ENCODE peak calls at places on chromosomes 5 and 9, in four cellular contexts. One of them, this sample, is unnamed.

GRCh38 chr5:135456238-135457099 is 4.3 kb upstream of the TIFAB start:
- DNase-seq in iPS-NIHi11: no peak
- DNase-seq in ACHN: no peak
- DNase-seq in NCI-H1092: no peak
- DNase-seq in this sample: peak; percentile 84

GRCh38 chr5:131259326-131259725 is 4.5 kb upstream of the CDC42SE2 start:
- DNase-seq in NCI-H1092: no peak
- DNase-seq in iPS-NIHi11: no peak
- DNase-seq in ACHN: no peak
- DNase-seq in this sample: no peak

GRCh38 chr5:95993776-95994175 is 32.1 kb upstream of the ELL2 start:
- DNase-seq in iPS-NIHi11: no peak
- DNase-seq in NCI-H1092: no peak
- DNase-seq in ACHN: no peak
- DNase-seq in this sample: no peak

GRCh38 chr5:6554812-6555211 is 78.0 kb downstream of the NSUN2 start:
- DNase-seq in iPS-NIHi11: no peak
- DNase-seq in NCI-H1092: no peak
- DNase-seq in ACHN: no peak
- DNase-seq in this sample: no peak

GRCh38 chr9:76365028-76365427 is 29.2 kb downstream of the RFK start:
- DNase-seq in iPS-NIHi11: peak; percentile 26
- DNase-seq in ACHN: peak; percentile 89
- DNase-seq in NCI-H1092: no peak
- DNase-seq in this sample: peak; percentile 86

GRCh38 chr5:159854916-159855315 is 61.4 kb upstream of the ADRA1B start:
- DNase-seq in iPS-NIHi11: no peak
- DNase-seq in ACHN: peak; percentile 33
- DNase-seq in NCI-H1092: no peak
- DNase-seq in this sample: peak; percentile 8

GRCh38 chr5:68612972-68613371 is 397.4 kb downstream of the PIK3R1 start:
- DNase-seq in ACHN: no peak
- DNase-seq in NCI-H1092: no peak
- DNase-seq in iPS-NIHi11: no peak
- DNase-seq in this sample: no peak

GRCh38 chr5:31638286-31638685 is 645 bp upstream of the PDZD2 start:
- DNase-seq in ACHN: no peak
- DNase-seq in iPS-NIHi11: no peak
- DNase-seq in NCI-H1092: no peak
- DNase-seq in this sample: no peak

GRCh38 chr5:8907168-8907868 is 638.6 kb downstream of the SEMA5A start:
- DNase-seq in ACHN: no peak
- DNase-seq in NCI-H1092: no peak
- DNase-seq in iPS-NIHi11: no peak
- DNase-seq in this sample: peak; percentile 99

GRCh38 chr5:120405923-120406322 is 58.2 kb upstream of the PRR16 start:
- DNase-seq in ACHN: peak; percentile 12
- DNase-seq in iPS-NIHi11: no peak
- DNase-seq in NCI-H1092: no peak
- DNase-seq in this sample: peak; percentile 76

GRCh38 chr5:40781843-40782409 is 16.2 kb downstream of the PRKAA1 start:
- DNase-seq in iPS-NIHi11: no peak
- DNase-seq in ACHN: no peak
- DNase-seq in NCI-H1092: no peak
- DNase-seq in this sample: no peak

GRCh38 chr5:68171101-68171558 is 44.4 kb upstream of the PIK3R1 start:
- DNase-seq in NCI-H1092: no peak
- DNase-seq in iPS-NIHi11: no peak
- DNase-seq in ACHN: no peak
- DNase-seq in this sample: no peak

GRCh38 chr5:122704247-122705036 is 70.4 kb upstream of the SNX2 start:
- DNase-seq in iPS-NIHi11: peak; percentile 24
- DNase-seq in ACHN: peak; percentile 49
- DNase-seq in NCI-H1092: no peak
- DNase-seq in this sample: peak; percentile 38

GRCh38 chr9:80665479-80665878 is 1023.9 kb downstream of the TLE1 start:
- DNase-seq in NCI-H1092: no peak
- DNase-seq in iPS-NIHi11: no peak
- DNase-seq in ACHN: no peak
- DNase-seq in this sample: no peak

GRCh38 chr5:24819841-24820240 is 175.1 kb upstream of the CDH10 start:
- DNase-seq in NCI-H1092: no peak
- DNase-seq in ACHN: no peak
- DNase-seq in iPS-NIHi11: no peak
- DNase-seq in this sample: no peak

GRCh38 chr5:17365326-17365725 is 132.7 kb upstream of the TAF11L2 start:
- DNase-seq in iPS-NIHi11: no peak
- DNase-seq in ACHN: no peak
- DNase-seq in NCI-H1092: no peak
- DNase-seq in this sample: no peak

GRCh38 chr5:174311121-174311520 is 265.6 kb downstream of the NSG2 start:
- DNase-seq in NCI-H1092: no peak
- DNase-seq in iPS-NIHi11: no peak
- DNase-seq in ACHN: no peak
- DNase-seq in this sample: no peak

GRCh38 chr5:160656961-160657570 is 194.9 kb downstream of the ATP10B start:
- DNase-seq in NCI-H1092: no peak
- DNase-seq in iPS-NIHi11: peak; percentile 20
- DNase-seq in ACHN: no peak
- DNase-seq in this sample: no peak

GRCh38 chr9:83401328-83401895 is 136.8 kb downstream of the FRMD3 start:
- DNase-seq in iPS-NIHi11: no peak
- DNase-seq in ACHN: no peak
- DNase-seq in NCI-H1092: no peak
- DNase-seq in this sample: no peak

GRCh38 chr9:35686222-35687203 is 3.2 kb downstream of the TPM2 start:
- DNase-seq in iPS-NIHi11: no peak
- DNase-seq in NCI-H1092: no peak
- DNase-seq in ACHN: no peak
- DNase-seq in this sample: no peak

GRCh38 chr9:89850633-89851325 is 246.0 kb downstream of the GADD45G start:
- DNase-seq in iPS-NIHi11: no peak
- DNase-seq in ACHN: no peak
- DNase-seq in NCI-H1092: no peak
- DNase-seq in this sample: no peak

GRCh38 chr9:73871636-73872035 is 625.5 kb upstream of the RORB start:
- DNase-seq in iPS-NIHi11: no peak
- DNase-seq in NCI-H1092: no peak
- DNase-seq in ACHN: no peak
- DNase-seq in this sample: peak; percentile 92

GRCh38 chr5:58025825-58026224 is 434.1 kb downstream of the PLK2 start:
- DNase-seq in NCI-H1092: no peak
- DNase-seq in iPS-NIHi11: no peak
- DNase-seq in ACHN: no peak
- DNase-seq in this sample: no peak

GRCh38 chr9:93058357-93059096 is at the start of gene SUSD3:
- DNase-seq in iPS-NIHi11: peak; percentile 98
- DNase-seq in NCI-H1092: no peak
- DNase-seq in ACHN: no peak
- DNase-seq in this sample: no peak

GRCh38 chr5:88770290-88771257 is 112.4 kb downstream of the MEF2C start:
- DNase-seq in iPS-NIHi11: no peak
- DNase-seq in ACHN: no peak
- DNase-seq in NCI-H1092: no peak
- DNase-seq in this sample: no peak

GRCh38 chr5:171908638-171909037 is 97.8 kb downstream of the FBXW11 start:
- DNase-seq in iPS-NIHi11: no peak
- DNase-seq in ACHN: no peak
- DNase-seq in NCI-H1092: no peak
- DNase-seq in this sample: no peak

GRCh38 chr5:72619251-72619650 is 112.0 kb upstream of the ZNF366 start:
- DNase-seq in iPS-NIHi11: peak; percentile 33
- DNase-seq in NCI-H1092: no peak
- DNase-seq in ACHN: no peak
- DNase-seq in this sample: no peak

GRCh38 chr5:135051399-135051798 is 17.4 kb upstream of the PITX1 start:
- DNase-seq in ACHN: no peak
- DNase-seq in iPS-NIHi11: no peak
- DNase-seq in NCI-H1092: no peak
- DNase-seq in this sample: no peak

GRCh38 chr9:121641228-121641611 is 10.2 kb upstream of the DAB2IP start:
- DNase-seq in ACHN: no peak
- DNase-seq in NCI-H1092: no peak
- DNase-seq in iPS-NIHi11: no peak
- DNase-seq in this sample: no peak

GRCh38 chr5:55601209-55601618 is 66.5 kb upstream of the PLPP1 start:
- DNase-seq in ACHN: peak; percentile 35
- DNase-seq in iPS-NIHi11: peak; percentile 33
- DNase-seq in NCI-H1092: no peak
- DNase-seq in this sample: no peak

This sample was measured in RCC 7860.